ENCODE peak calls at places on chromosomes 4 and X, in six cellular contexts. W is GM23248, U is cardiac septum, I is astrocyte of the spinal cord, J is neuronal stem cell, H is T-helper 2 cell. S is an unnamed sample.

GRCh38 chr4:122524176-122524575 is 67.7 kb upstream of the IL2 start:
- DNase-seq in W (no peak), U (no peak), I (no peak), J (no peak), H (no peak), S (no peak)

GRCh38 chr4:7760706-7761105 is 179.0 kb downstream of the AFAP1 start:
- DNase-seq in W (no peak), U (no peak), I (no peak), J (no peak), H (no peak), S (no peak)

GRCh38 chrX:30530591-30530990 is 47.0 kb downstream of the TASL start:
- DNase-seq in W (peak; percentile 76), U (no peak), I (no peak), J (no peak), H (no peak), S (no peak)

GRCh38 chr4:78653655-78654054 is 102.1 kb downstream of the ANXA3 start:
- DNase-seq in W (peak; percentile 51), U (no peak), I (no peak), J (no peak), H (no peak), S (no peak)

GRCh38 chrX:131783555-131784338 is 239.4 kb upstream of the STK26 start:
- DNase-seq in W (no peak), U (no peak), I (peak; percentile 92), J (no peak), H (no peak), S (no peak)

GRCh38 chr4:186514271-186514950 is 41.0 kb downstream of the MTNR1A start:
- DNase-seq in W (no peak), U (no peak), I (no peak), J (no peak), H (no peak), S (no peak)

GRCh38 chrX:101265869-101266428 is 25.2 kb downstream of the TAF7L start:
- DNase-seq in W (peak; percentile 66), U (no peak), I (peak; percentile 66), J (no peak), H (no peak), S (no peak)

GRCh38 chr4:123217676-123218075 is 178.9 kb upstream of the SPRY1 start:
- DNase-seq in W (no peak), U (no peak), I (no peak), J (no peak), H (no peak), S (no peak)

GRCh38 chr4:175891863-175892262 is 79.8 kb upstream of the GPM6A start:
- DNase-seq in W (peak; percentile 50), U (no peak), I (peak; percentile 43), J (peak; percentile 12), H (no peak), S (peak; percentile 26)

GRCh38 chr4:156255608-156256007 is 301.9 kb upstream of the CTSO start:
- DNase-seq in W (no peak), U (no peak), I (no peak), J (no peak), H (no peak), S (no peak)

GRCh38 chrX:132631579-132632232 is 142.9 kb upstream of the MBNL3 start:
- DNase-seq in W (peak; percentile 46), U (no peak), I (peak; percentile 45), J (no peak), H (no peak), S (peak; percentile 52)

S was measured in cardiac muscle cell.